ENCODE peak calls at places on chromosomes 7 and 10, in six cellular contexts. One of them, this sample, is unnamed.

GRCh38 chr7:5598261-5598761 is 174.7 kb upstream of the TNRC18 start:
- DNase-seq in GM23338: peak
- DNase-seq in psoas muscle: no peak
- DNase-seq in A549: peak
- DNase-seq in MM.1S: no peak
- DNase-seq in adrenal gland: no peak
- DNase-seq in this sample: no peak

GRCh38 chr7:90599892-90600555 is 3.9 kb downstream of the CDK14 start:
- DNase-seq in GM23338: no peak
- DNase-seq in psoas muscle: no peak
- DNase-seq in A549: no peak
- DNase-seq in MM.1S: no peak
- DNase-seq in adrenal gland: no peak
- DNase-seq in this sample: no peak

GRCh38 chr7:117007285-117007684 is 54.0 kb downstream of the ST7 start:
- DNase-seq in GM23338: no peak
- DNase-seq in psoas muscle: no peak
- DNase-seq in A549: no peak
- DNase-seq in MM.1S: no peak
- DNase-seq in adrenal gland: no peak
- DNase-seq in this sample: no peak

GRCh38 chr7:78301361-78301760 is 502.8 kb downstream of the PHTF2 start:
- DNase-seq in GM23338: no peak
- DNase-seq in psoas muscle: no peak
- DNase-seq in A549: no peak
- DNase-seq in MM.1S: no peak
- DNase-seq in adrenal gland: no peak
- DNase-seq in this sample: no peak

GRCh38 chr10:4595920-4596319 is 230.1 kb upstream of the AKR1E2 start:
- DNase-seq in GM23338: no peak
- DNase-seq in psoas muscle: no peak
- DNase-seq in A549: no peak
- DNase-seq in MM.1S: no peak
- DNase-seq in adrenal gland: no peak
- DNase-seq in this sample: no peak

GRCh38 chr10:104777086-104777799 is 136.2 kb downstream of the SORCS3 start:
- DNase-seq in GM23338: peak
- DNase-seq in psoas muscle: no peak
- DNase-seq in A549: no peak
- DNase-seq in MM.1S: no peak
- DNase-seq in adrenal gland: no peak
- DNase-seq in this sample: no peak

GRCh38 chr7:28005075-28005847 is 175.3 kb downstream of the JAZF1 start:
- DNase-seq in GM23338: no peak
- DNase-seq in psoas muscle: peak
- DNase-seq in A549: no peak
- DNase-seq in MM.1S: no peak
- DNase-seq in adrenal gland: no peak
- DNase-seq in this sample: no peak

GRCh38 chr7:120993575-120994191 is 5.2 kb downstream of the CPED1 start:
- DNase-seq in GM23338: no peak
- DNase-seq in psoas muscle: no peak
- DNase-seq in A549: no peak
- DNase-seq in MM.1S: no peak
- DNase-seq in adrenal gland: no peak
- DNase-seq in this sample: no peak

GRCh38 chr10:11773777-11774441 is 31.7 kb downstream of the ECHDC3 start:
- DNase-seq in GM23338: no peak
- DNase-seq in psoas muscle: no peak
- DNase-seq in A549: no peak
- DNase-seq in MM.1S: no peak
- DNase-seq in adrenal gland: no peak
- DNase-seq in this sample: no peak

GRCh38 chr7:102306916-102307677 is 20.4 kb downstream of the SH2B2 start:
- DNase-seq in GM23338: peak
- DNase-seq in psoas muscle: peak
- DNase-seq in A549: peak
- DNase-seq in MM.1S: peak
- DNase-seq in adrenal gland: peak
- DNase-seq in this sample: no peak

GRCh38 chr7:44750921-44751571 is 2.4 kb downstream of the ZMIZ2 start:
- DNase-seq in GM23338: no peak
- DNase-seq in psoas muscle: no peak
- DNase-seq in A549: no peak
- DNase-seq in MM.1S: peak
- DNase-seq in adrenal gland: no peak
- DNase-seq in this sample: no peak

GRCh38 chr10:48595533-48595932 is 9.3 kb downstream of the ARHGAP22 start:
- DNase-seq in GM23338: no peak
- DNase-seq in psoas muscle: no peak
- DNase-seq in A549: no peak
- DNase-seq in MM.1S: no peak
- DNase-seq in adrenal gland: no peak
- DNase-seq in this sample: no peak

GRCh38 chr10:73209705-73210104 is 37.4 kb downstream of the DNAJC9 start:
- DNase-seq in GM23338: no peak
- DNase-seq in psoas muscle: no peak
- DNase-seq in A549: no peak
- DNase-seq in MM.1S: no peak
- DNase-seq in adrenal gland: no peak
- DNase-seq in this sample: no peak

GRCh38 chr7:98515201-98515600 is 101.9 kb upstream of the NPTX2 start:
- DNase-seq in GM23338: no peak
- DNase-seq in psoas muscle: no peak
- DNase-seq in A549: no peak
- DNase-seq in MM.1S: no peak
- DNase-seq in adrenal gland: no peak
- DNase-seq in this sample: no peak

GRCh38 chr10:8618834-8619233 is 564.3 kb downstream of the GATA3 start:
- DNase-seq in GM23338: no peak
- DNase-seq in psoas muscle: no peak
- DNase-seq in A549: peak
- DNase-seq in MM.1S: no peak
- DNase-seq in adrenal gland: no peak
- DNase-seq in this sample: no peak

GRCh38 chr7:1012392-1013095 is 29.6 kb downstream of the CYP2W1 start:
- DNase-seq in GM23338: no peak
- DNase-seq in psoas muscle: no peak
- DNase-seq in A549: no peak
- DNase-seq in MM.1S: no peak
- DNase-seq in adrenal gland: no peak
- DNase-seq in this sample: no peak

GRCh38 chr7:67359900-67360299 is 363.3 kb downstream of the TYW1 start:
- DNase-seq in GM23338: peak
- DNase-seq in psoas muscle: no peak
- DNase-seq in A549: no peak
- DNase-seq in MM.1S: no peak
- DNase-seq in adrenal gland: peak
- DNase-seq in this sample: no peak

GRCh38 chr10:117663750-117664149 is 121.2 kb downstream of the EMX2 start:
- DNase-seq in GM23338: no peak
- DNase-seq in psoas muscle: no peak
- DNase-seq in A549: peak
- DNase-seq in MM.1S: no peak
- DNase-seq in adrenal gland: peak
- DNase-seq in this sample: no peak

GRCh38 chr10:12803781-12804180 is 197.7 kb downstream of the CCDC3 start:
- DNase-seq in GM23338: no peak
- DNase-seq in psoas muscle: no peak
- DNase-seq in A549: no peak
- DNase-seq in MM.1S: no peak
- DNase-seq in adrenal gland: no peak
- DNase-seq in this sample: no peak
- H3K27ac ChIP-seq in GM23338: no peak
- H3K27ac ChIP-seq in psoas muscle: no peak
- H3K27ac ChIP-seq in A549: no peak
- H3K27ac ChIP-seq in MM.1S: no peak
- H3K27ac ChIP-seq in adrenal gland: no peak
- H3K27ac ChIP-seq in this sample: no peak

GRCh38 chr10:50586740-50587088 is 37.0 kb downstream of the SGMS1 start:
- DNase-seq in GM23338: no peak
- DNase-seq in psoas muscle: no peak
- DNase-seq in A549: no peak
- DNase-seq in MM.1S: no peak
- DNase-seq in adrenal gland: no peak
- DNase-seq in this sample: no peak
- H3K27ac ChIP-seq in GM23338: no peak
- H3K27ac ChIP-seq in psoas muscle: no peak
- H3K27ac ChIP-seq in A549: peak
- H3K27ac ChIP-seq in MM.1S: no peak
- H3K27ac ChIP-seq in adrenal gland: no peak
- H3K27ac ChIP-seq in this sample: no peak

DNA sequence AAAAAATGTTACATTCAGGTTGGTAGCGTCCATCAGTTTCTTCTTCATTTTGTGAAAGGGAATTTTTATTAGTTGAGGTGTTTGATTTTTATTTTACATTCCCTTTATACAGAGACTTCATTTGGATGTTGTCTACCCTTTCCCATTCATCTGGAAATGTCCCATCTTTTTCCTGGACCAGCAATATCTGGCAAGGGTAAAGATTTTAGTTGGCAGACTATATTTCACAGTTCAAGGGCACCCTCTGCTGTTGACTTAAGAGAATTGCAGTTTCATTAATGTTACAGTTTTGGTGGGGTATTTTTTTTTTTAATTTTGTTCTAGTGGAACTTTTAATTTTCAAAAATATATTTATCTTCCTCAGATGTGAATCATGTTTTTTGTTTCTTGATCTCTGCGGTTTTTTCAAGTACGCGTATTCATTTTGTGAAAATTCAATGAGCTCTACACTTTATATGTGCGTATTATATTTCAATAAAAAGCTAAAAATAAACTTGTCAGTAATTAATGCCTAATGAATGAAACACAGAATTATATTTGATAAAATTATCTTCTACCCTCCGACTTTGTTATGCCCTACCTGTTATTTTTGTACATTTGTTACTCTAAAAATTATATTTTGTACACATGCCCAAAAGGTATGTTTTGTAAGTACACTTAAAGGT is 97.9 kb upstream of the KLF14 start:
- DNase-seq in GM23338: peak
- DNase-seq in psoas muscle: no peak
- DNase-seq in A549: peak
- DNase-seq in MM.1S: peak
- DNase-seq in adrenal gland: no peak
- DNase-seq in this sample: no peak
- H3K27ac ChIP-seq in GM23338: no peak
- H3K27ac ChIP-seq in psoas muscle: no peak
- H3K27ac ChIP-seq in A549: no peak
- H3K27ac ChIP-seq in MM.1S: no peak
- H3K27ac ChIP-seq in adrenal gland: no peak
- H3K27ac ChIP-seq in this sample: no peak

DNA sequence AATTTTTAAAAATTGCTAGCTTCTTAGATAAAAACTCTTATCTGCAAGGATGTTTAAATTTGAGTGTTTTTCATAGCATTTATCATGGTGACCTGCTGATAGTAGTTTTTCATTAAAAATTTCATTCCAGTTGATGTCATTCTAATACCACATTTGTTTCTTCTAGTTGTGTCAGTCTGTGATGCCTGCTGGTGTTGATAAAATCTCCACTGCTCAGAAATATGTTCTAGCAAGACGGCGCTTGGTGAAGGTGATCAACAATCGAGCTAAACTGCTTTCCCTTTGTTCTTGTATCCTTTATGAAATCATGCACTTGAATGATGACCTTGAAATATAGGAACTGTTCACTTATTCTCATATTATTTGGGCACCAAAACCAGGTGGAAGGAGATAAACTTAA is 17.6 kb upstream of the STMP1 start:
- DNase-seq in GM23338: no peak
- DNase-seq in psoas muscle: no peak
- DNase-seq in A549: no peak
- DNase-seq in MM.1S: no peak
- DNase-seq in adrenal gland: no peak
- DNase-seq in this sample: no peak
- H3K27ac ChIP-seq in GM23338: peak
- H3K27ac ChIP-seq in psoas muscle: no peak
- H3K27ac ChIP-seq in A549: no peak
- H3K27ac ChIP-seq in MM.1S: no peak
- H3K27ac ChIP-seq in adrenal gland: no peak
- H3K27ac ChIP-seq in this sample: no peak

GRCh38 chr10:61964949-61965693 is 63.6 kb downstream of the ARID5B start:
- DNase-seq in GM23338: no peak
- DNase-seq in psoas muscle: no peak
- DNase-seq in A549: no peak
- DNase-seq in MM.1S: no peak
- DNase-seq in adrenal gland: no peak
- DNase-seq in this sample: no peak
- H3K27ac ChIP-seq in GM23338: no peak
- H3K27ac ChIP-seq in psoas muscle: peak
- H3K27ac ChIP-seq in A549: no peak
- H3K27ac ChIP-seq in MM.1S: no peak
- H3K27ac ChIP-seq in adrenal gland: no peak
- H3K27ac ChIP-seq in this sample: peak

DNA sequence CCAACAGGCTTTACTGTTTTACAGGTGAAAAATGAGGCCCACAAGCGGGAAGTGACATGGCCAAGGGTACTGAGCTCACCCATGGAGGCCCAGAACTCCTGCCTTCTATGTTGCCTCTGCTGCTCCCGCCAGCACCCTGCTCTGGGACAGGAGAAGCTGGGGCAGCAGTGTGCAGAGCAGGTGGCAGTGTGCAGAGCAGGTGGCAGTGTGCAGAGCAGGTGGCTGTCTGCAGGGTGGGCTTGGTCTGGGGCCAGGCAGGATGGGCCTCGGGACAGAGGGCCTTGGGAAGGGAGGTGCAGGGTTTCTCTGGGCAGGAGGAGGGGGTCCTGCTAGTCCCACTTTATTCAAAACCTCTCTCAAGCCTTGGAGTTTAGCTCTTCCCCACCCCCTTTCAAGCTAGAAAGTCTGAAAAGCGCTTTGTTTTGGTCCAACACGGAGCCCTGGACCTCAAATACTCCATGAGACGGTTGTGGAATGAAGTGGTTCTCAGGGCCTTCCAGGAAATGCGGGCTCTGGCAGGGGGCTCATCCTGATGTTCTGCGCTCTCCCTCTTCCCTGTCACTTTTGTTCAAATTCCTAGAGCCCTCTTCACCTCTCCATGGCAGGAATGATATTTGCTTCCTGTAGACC is 26.8 kb downstream of the TSPAN15 start:
- DNase-seq in GM23338: no peak
- DNase-seq in psoas muscle: no peak
- DNase-seq in A549: no peak
- DNase-seq in MM.1S: no peak
- DNase-seq in adrenal gland: no peak
- DNase-seq in this sample: no peak
- H3K27ac ChIP-seq in GM23338: no peak
- H3K27ac ChIP-seq in psoas muscle: peak
- H3K27ac ChIP-seq in A549: peak
- H3K27ac ChIP-seq in MM.1S: no peak
- H3K27ac ChIP-seq in adrenal gland: no peak
- H3K27ac ChIP-seq in this sample: peak